ENCODE peak calls at places on chromosomes 2 and 18, in four cellular contexts. R is DND-41, K is fibroblast of lung, D is PC-3. U is an unnamed sample.

GRCh38 chr18:46071615-46071893 is 506 bp downstream of the PSTPIP2 start:
- DNase-seq in R (no peak), K (no peak), D (no peak), U (no peak)

GRCh38 chr2:65300134-65300771 is 72.6 kb downstream of the ACTR2 start:
- DNase-seq in R (peak), K (peak), D (peak), U (peak)

GRCh38 chr18:21831413-21831831 is 90.8 kb downstream of the MIB1 start:
- DNase-seq in R (no peak), K (no peak), D (no peak), U (no peak)

GRCh38 chr2:236164983-236165301 is 3.2 kb downstream of the GBX2 start:
- DNase-seq in R (no peak), K (no peak), D (no peak), U (no peak)

GRCh38 chr2:217085543-217085942 is 225.7 kb upstream of the TNP1 start:
- DNase-seq in R (no peak), K (peak), D (no peak), U (no peak)

GRCh38 chr18:2908946-2909335 is 62.1 kb downstream of the EMILIN2 start:
- DNase-seq in R (no peak), K (no peak), D (no peak), U (no peak)

GRCh38 chr18:48715651-48716354 is 177.0 kb downstream of the CTIF start:
- DNase-seq in R (no peak), K (no peak), D (no peak), U (peak)

GRCh38 chr2:208369091-208369490 is 37.5 kb upstream of the PTH2R start:
- DNase-seq in R (no peak), K (peak), D (peak), U (no peak)

GRCh38 chr18:80009661-80010550 is 21.5 kb upstream of the TXNL4A start:
- DNase-seq in R (no peak), K (peak), D (peak), U (no peak)

GRCh38 chr2:10123281-10123680 is 742 bp downstream of the RRM2 start:
- DNase-seq in R (no peak), K (no peak), D (no peak), U (no peak)

GRCh38 chr2:63663013-63663864 is 74.5 kb downstream of the MDH1 start:
- DNase-seq in R (no peak), K (peak), D (no peak), U (no peak)

GRCh38 chr2:137237055-137237454 is 471.7 kb downstream of the THSD7B start:
- DNase-seq in R (no peak), K (peak), D (peak), U (no peak)

GRCh38 chr2:44774826-44775492 is 166.5 kb upstream of the SIX3 start:
- DNase-seq in R (no peak), K (no peak), D (peak), U (no peak)

GRCh38 chr18:39348757-39349156 is 1783.2 kb upstream of the CELF4 start:
- DNase-seq in R (no peak), K (no peak), D (no peak), U (no peak)

GRCh38 chr18:74994502-74995403 is 214.2 kb downstream of the PTGR3 start:
- DNase-seq in R (no peak), K (peak), D (no peak), U (no peak)

GRCh38 chr2:198928026-198928425 is 529.7 kb downstream of the SATB2 start:
- DNase-seq in R (no peak), K (no peak), D (no peak), U (no peak)

GRCh38 chr2:31147645-31148044 is 9.4 kb upstream of the GALNT14 start:
- DNase-seq in R (no peak), K (no peak), D (no peak), U (no peak)

GRCh38 chr2:31150120-31150670 is 12.0 kb upstream of the GALNT14 start:
- DNase-seq in R (no peak), K (no peak), D (no peak), U (no peak)

DNA sequence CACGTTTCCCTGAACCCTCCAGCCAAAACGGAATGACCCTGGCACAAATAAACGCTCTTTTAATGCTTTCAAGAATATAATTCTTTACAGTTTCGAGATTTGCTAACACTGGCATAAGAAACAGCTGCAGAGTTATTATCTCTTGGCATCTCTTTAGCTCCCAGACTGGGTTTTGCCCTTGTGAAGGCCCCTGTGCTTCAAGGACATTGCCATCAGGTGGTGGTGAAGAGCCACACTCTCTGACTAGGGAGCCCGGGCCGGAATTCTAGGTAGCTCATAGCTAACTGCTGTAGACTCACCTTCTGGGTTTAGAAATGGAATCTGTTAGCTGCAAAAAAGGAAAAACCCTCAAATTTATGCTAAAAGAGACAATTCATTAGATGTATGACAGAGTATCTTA is 13.3 kb upstream of the GALNT14 start:
- DNase-seq in R (no peak), K (no peak), D (peak), U (no peak)
- TF ChIP-seq CTCF in R (no peak), K (no peak), D (peak), U (no peak)

GRCh38 chr2:172783091-172783898 is 47.6 kb downstream of the RAPGEF4 start:
- DNase-seq in R (no peak), K (peak), D (peak), U (no peak)
- H3K9ac ChIP-seq in R (no peak), K (no peak), D (no peak), U (no peak)

DNA sequence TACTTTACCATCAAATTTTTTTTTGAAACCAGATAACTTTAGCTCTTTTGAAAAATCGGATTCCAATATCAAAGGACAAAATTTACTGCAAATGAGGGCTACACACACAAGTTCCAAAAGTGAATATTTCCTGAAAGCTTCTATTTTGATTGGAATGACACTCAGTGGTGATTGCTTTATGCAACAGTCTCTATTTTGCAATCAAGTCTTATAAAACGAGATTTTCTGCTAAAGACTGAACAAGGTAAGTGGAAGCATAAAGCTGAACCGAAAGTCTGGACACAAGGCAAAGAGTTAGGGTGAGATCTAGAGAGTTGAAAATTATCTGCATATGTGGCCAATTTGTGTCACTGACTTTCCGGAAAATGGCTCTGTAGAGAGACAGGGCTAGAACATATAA is 145.0 kb upstream of the OSR1 start:
- DNase-seq in R (no peak), K (no peak), D (no peak), U (no peak)
- TF ChIP-seq CTCF in R (no peak), K (no peak), D (no peak), U (no peak)

DNA sequence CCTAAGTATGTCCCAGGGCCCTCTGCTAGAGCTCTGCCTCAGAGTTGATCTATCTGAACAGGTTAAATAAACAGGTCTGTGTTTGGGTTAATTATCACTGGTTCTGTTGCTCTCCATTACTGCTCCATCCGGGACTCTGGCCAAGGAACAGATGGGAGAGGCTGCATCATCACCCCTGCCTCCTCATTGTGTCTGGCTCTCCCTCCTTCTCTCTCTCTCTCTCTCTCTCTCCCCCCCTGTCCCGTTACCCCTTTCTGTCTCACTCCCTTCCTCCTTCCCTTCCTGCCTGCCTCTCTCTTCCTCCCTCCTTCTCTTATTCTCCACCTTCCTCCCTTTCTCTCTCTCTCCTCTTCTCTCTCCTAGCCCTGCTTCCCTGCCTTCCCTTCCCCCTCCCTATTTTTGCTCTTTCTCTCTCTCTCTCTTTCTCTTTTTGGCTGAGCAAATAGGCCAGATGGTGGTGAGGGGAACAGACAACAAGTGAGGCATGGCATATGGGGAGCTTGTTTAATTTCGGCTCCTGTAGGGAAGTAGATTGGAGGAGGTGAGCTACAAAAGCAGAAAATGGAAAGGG is 62.1 kb downstream of the SETBP1 start:
- DNase-seq in R (no peak), K (peak), D (no peak), U (peak)
- H3K9ac ChIP-seq in R (no peak), K (no peak), D (no peak), U (no peak)

DNA sequence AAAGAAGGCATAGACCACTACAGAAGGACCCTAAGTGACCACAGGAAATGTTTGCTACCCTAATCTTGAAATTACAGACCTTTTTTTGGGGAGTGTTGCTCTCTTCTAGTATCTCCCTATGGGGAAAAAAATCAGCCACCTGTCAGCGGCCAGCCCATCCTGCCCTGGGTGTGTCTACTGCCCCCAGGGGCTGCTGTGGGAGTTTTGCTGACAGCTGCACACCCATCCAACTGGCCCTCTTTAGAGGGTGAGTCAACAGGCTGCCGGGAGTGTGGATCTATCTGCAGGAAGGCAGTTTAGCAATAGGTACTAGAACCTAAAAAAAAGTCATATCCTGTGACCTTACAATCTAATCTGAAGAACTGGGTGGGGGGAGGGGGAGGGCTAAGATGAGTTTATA is 796 bp upstream of the DYSF start:
- DNase-seq in R (no peak), K (peak), D (peak), U (no peak)
- TF ChIP-seq CTCF in R (peak), K (no peak), D (peak), U (no peak)

GRCh38 chr2:161123531-161124030 is 36.6 kb upstream of the TANK start:
- DNase-seq in R (no peak), K (no peak), D (peak), U (peak)

GRCh38 chr2:161124186-161124585 is 36.0 kb upstream of the TANK start:
- DNase-seq in R (no peak), K (no peak), D (no peak), U (no peak)

GRCh38 chr2:161120775-161121174 is 39.5 kb upstream of the TANK start:
- DNase-seq in R (no peak), K (no peak), D (no peak), U (no peak)

GRCh38 chr2:161121622-161122021 is 38.6 kb upstream of the TANK start:
- DNase-seq in R (no peak), K (no peak), D (no peak), U (no peak)

GRCh38 chr2:161122772-161123530 is 37.3 kb upstream of the TANK start:
- DNase-seq in R (no peak), K (peak), D (peak), U (peak)
- H3K9ac ChIP-seq in R (no peak), K (no peak), D (peak), U (no peak)